ENCODE peak calls at places on chromosomes 12 and 14, in five cellular contexts. P is myocyte; C is stimulated activated CD8-positive, alpha-beta memory T cell treated with anti-CD3 and anti-CD28 coated beads, Interleukin-15, amount 100 ng/mL, for 24 hours; M is NCI-H510A; N is Kasumi-1. S is an unnamed sample.

GRCh38 chr12:42868291-42868690 is 278.7 kb upstream of the PRICKLE1 start:
- DNase-seq in P (peak; percentile 60), N (no peak), M (no peak), C (no peak), S (no peak)

GRCh38 chr12:29220632-29221336 is 71.7 kb downstream of the FAR2 start:
- DNase-seq in P (no peak), C (no peak), M (no peak), N (no peak), S (no peak)

GRCh38 chr12:128339121-128339520 is 72.2 kb downstream of the TMEM132C start:
- DNase-seq in P (no peak), N (no peak), C (no peak), M (no peak), S (no peak)

GRCh38 chr12:95085612-95086011 is 12.2 kb upstream of the NR2C1 start:
- DNase-seq in M (no peak), P (no peak), N (no peak), C (no peak), S (no peak)

GRCh38 chr12:53227341-53227740 is 4.7 kb downstream of the RARG start:
- DNase-seq in P (no peak), C (no peak), M (no peak), N (no peak), S (no peak)

GRCh38 chr12:11555743-11556625 is 93.5 kb upstream of the ETV6 start:
- DNase-seq in M (no peak), P (no peak), N (no peak), C (no peak), S (no peak)

GRCh38 chr12:57454566-57455373 is at the start of gene INHBE:
- DNase-seq in N (no peak), M (peak; percentile 83), C (no peak), P (peak; percentile 97), S (peak; percentile 50)

GRCh38 chr12:96257550-96258392 is 63.6 kb downstream of the ELK3 start:
- DNase-seq in N (no peak), P (no peak), M (no peak), C (no peak), S (no peak)

GRCh38 chr14:80215081-80215480 is 3.8 kb upstream of the DIO2 start:
- DNase-seq in P (no peak), N (no peak), C (no peak), M (no peak), S (no peak)

GRCh38 chr12:19130224-19131019 is 889 bp downstream of the PLEKHA5 start:
- DNase-seq in C (no peak), P (peak; percentile 32), N (peak; percentile 31), M (peak; percentile 20), S (peak; percentile 31)

GRCh38 chr14:23364164-23364571 is 804 bp downstream of the EFS start:
- DNase-seq in N (no peak), C (no peak), P (no peak), M (no peak), S (no peak)

GRCh38 chr12:120267736-120268135 is 2.2 kb upstream of the PXN start:
- DNase-seq in C (no peak), M (no peak), P (no peak), N (no peak), S (no peak)

GRCh38 chr12:53298154-53298553 is 1.3 kb upstream of the MYG1 start:
- DNase-seq in N (no peak), P (no peak), M (no peak), C (no peak), S (no peak)

GRCh38 chr12:46872135-46872534 is 46.3 kb upstream of the SLC38A4 start:
- DNase-seq in P (no peak), N (no peak), M (no peak), C (no peak), S (no peak)

GRCh38 chr12:31710021-31710818 is 18.6 kb downstream of the AMN1 start:
- DNase-seq in M (no peak), C (no peak), N (no peak), P (no peak), S (no peak)

GRCh38 chr12:90065301-90065801 is 356.7 kb upstream of the ATP2B1 start:
- DNase-seq in N (no peak), M (no peak), C (no peak), P (no peak), S (no peak)

GRCh38 chr12:121697093-121697698 is 15.4 kb upstream of the TMEM120B start:
- DNase-seq in M (peak; percentile 6), C (no peak), P (peak; percentile 65), N (peak; percentile 43), S (no peak)

GRCh38 chr12:10165421-10165820 is 6.5 kb downstream of the OLR1 start:
- DNase-seq in P (no peak), C (no peak), N (no peak), M (no peak), S (no peak)

GRCh38 chr14:84375235-84375634 is 1154.7 kb upstream of the FLRT2 start:
- DNase-seq in M (no peak), C (no peak), N (no peak), P (no peak), S (no peak)

GRCh38 chr14:81285250-81285649 is 64.5 kb upstream of the GTF2A1 start:
- DNase-seq in N (no peak), P (no peak), C (no peak), M (no peak), S (no peak)

S was measured in activated naive CD8-positive, alpha-beta T cell treated with anti-CD3 and anti-CD28 coated beads, Interleukin-2, amount 50 U/mL, for 24 hours.